ENCODE peak calls at places on chromosomes 11 and 22, in eight cellular contexts. One of them, this sample, is unnamed.

GRCh38 chr11:2521081-2521480 is 76.3 kb downstream of the KCNQ1 start:
- DNase-seq in IMR-90: no peak
- DNase-seq in SK-N-SH: no peak
- DNase-seq in keratinocyte: no peak
- DNase-seq in H9: peak; percentile 14
- DNase-seq in mammary epithelial cell: no peak
- DNase-seq in GM23338: no peak
- DNase-seq in OCI-LY7: no peak
- DNase-seq in this sample: no peak

GRCh38 chr22:23566716-23567475 is 13.2 kb downstream of the IGLL1 start:
- DNase-seq in IMR-90: no peak
- DNase-seq in SK-N-SH: no peak
- DNase-seq in keratinocyte: no peak
- DNase-seq in H9: peak; percentile 33
- DNase-seq in mammary epithelial cell: no peak
- DNase-seq in GM23338: no peak
- DNase-seq in OCI-LY7: no peak
- DNase-seq in this sample: no peak

GRCh38 chr11:1391165-1392010 is 1.7 kb downstream of the BRSK2 start:
- DNase-seq in IMR-90: no peak
- DNase-seq in SK-N-SH: peak; percentile 67
- DNase-seq in keratinocyte: no peak
- DNase-seq in H9: peak; percentile 45
- DNase-seq in mammary epithelial cell: no peak
- DNase-seq in GM23338: peak; percentile 69
- DNase-seq in OCI-LY7: no peak
- DNase-seq in this sample: no peak

GRCh38 chr22:30275625-30276024 is 9.0 kb upstream of the OSM start:
- DNase-seq in IMR-90: no peak
- DNase-seq in SK-N-SH: no peak
- DNase-seq in keratinocyte: no peak
- DNase-seq in H9: no peak
- DNase-seq in mammary epithelial cell: peak; percentile 28
- DNase-seq in GM23338: no peak
- DNase-seq in OCI-LY7: peak; percentile 37
- DNase-seq in this sample: no peak

GRCh38 chr22:46068176-46068907 is 82.0 kb upstream of the PPARA start:
- DNase-seq in IMR-90: no peak
- DNase-seq in SK-N-SH: no peak
- DNase-seq in keratinocyte: no peak
- DNase-seq in H9: no peak
- DNase-seq in mammary epithelial cell: no peak
- DNase-seq in GM23338: no peak
- DNase-seq in OCI-LY7: no peak
- DNase-seq in this sample: no peak

GRCh38 chr11:45900916-45901617 is 6.0 kb downstream of the FREY1 start:
- DNase-seq in IMR-90: no peak
- DNase-seq in SK-N-SH: peak; percentile 42
- DNase-seq in keratinocyte: no peak
- DNase-seq in H9: no peak
- DNase-seq in mammary epithelial cell: no peak
- DNase-seq in GM23338: peak; percentile 34
- DNase-seq in OCI-LY7: no peak
- DNase-seq in this sample: no peak

GRCh38 chr11:20364412-20364792 is 888 bp downstream of the HTATIP2 start:
- DNase-seq in IMR-90: no peak
- DNase-seq in SK-N-SH: no peak
- DNase-seq in keratinocyte: no peak
- DNase-seq in H9: peak; percentile 42
- DNase-seq in mammary epithelial cell: no peak
- DNase-seq in GM23338: no peak
- DNase-seq in OCI-LY7: no peak
- DNase-seq in this sample: no peak

GRCh38 chr22:34951212-34951611 is 114.7 kb upstream of the ISX start:
- DNase-seq in IMR-90: no peak
- DNase-seq in SK-N-SH: no peak
- DNase-seq in keratinocyte: no peak
- DNase-seq in H9: no peak
- DNase-seq in mammary epithelial cell: no peak
- DNase-seq in GM23338: peak; percentile 32
- DNase-seq in OCI-LY7: no peak
- DNase-seq in this sample: no peak

GRCh38 chr22:20587206-20587958 is 80.0 kb downstream of the MED15 start:
- DNase-seq in IMR-90: no peak
- DNase-seq in SK-N-SH: no peak
- DNase-seq in keratinocyte: no peak
- DNase-seq in H9: no peak
- DNase-seq in mammary epithelial cell: no peak
- DNase-seq in GM23338: no peak
- DNase-seq in OCI-LY7: no peak
- DNase-seq in this sample: no peak

GRCh38 chr22:39502789-39503464 is 837 bp downstream of the MIEF1 start:
- DNase-seq in IMR-90: peak; percentile 41
- DNase-seq in SK-N-SH: no peak
- DNase-seq in keratinocyte: no peak
- DNase-seq in H9: no peak
- DNase-seq in mammary epithelial cell: no peak
- DNase-seq in GM23338: no peak
- DNase-seq in OCI-LY7: peak; percentile 37
- DNase-seq in this sample: peak; percentile 49

GRCh38 chr11:46664612-46665011 is 35.8 kb downstream of the ARHGAP1 start:
- DNase-seq in IMR-90: no peak
- DNase-seq in SK-N-SH: no peak
- DNase-seq in keratinocyte: no peak
- DNase-seq in H9: no peak
- DNase-seq in mammary epithelial cell: no peak
- DNase-seq in GM23338: no peak
- DNase-seq in OCI-LY7: no peak
- DNase-seq in this sample: no peak

GRCh38 chr22:23397618-23398567 is 182.2 kb downstream of the IGLL1 start:
- DNase-seq in IMR-90: no peak
- DNase-seq in SK-N-SH: no peak
- DNase-seq in keratinocyte: no peak
- DNase-seq in H9: no peak
- DNase-seq in mammary epithelial cell: no peak
- DNase-seq in GM23338: no peak
- DNase-seq in OCI-LY7: no peak
- DNase-seq in this sample: no peak

GRCh38 chr11:74425100-74425499 is 26.9 kb upstream of the PGM2L1 start:
- DNase-seq in IMR-90: no peak
- DNase-seq in SK-N-SH: no peak
- DNase-seq in keratinocyte: no peak
- DNase-seq in H9: no peak
- DNase-seq in mammary epithelial cell: no peak
- DNase-seq in GM23338: no peak
- DNase-seq in OCI-LY7: no peak
- DNase-seq in this sample: no peak

GRCh38 chr11:120254788-120255518 is 15.0 kb downstream of the POU2F3 start:
- DNase-seq in IMR-90: no peak
- DNase-seq in SK-N-SH: no peak
- DNase-seq in keratinocyte: no peak
- DNase-seq in H9: peak; percentile 91
- DNase-seq in mammary epithelial cell: no peak
- DNase-seq in GM23338: peak; percentile 91
- DNase-seq in OCI-LY7: no peak
- DNase-seq in this sample: no peak

GRCh38 chr11:107583629-107584195 is 7.2 kb upstream of the ELMOD1 start:
- DNase-seq in IMR-90: peak; percentile 35
- DNase-seq in SK-N-SH: no peak
- DNase-seq in keratinocyte: no peak
- DNase-seq in H9: no peak
- DNase-seq in mammary epithelial cell: peak; percentile 61
- DNase-seq in GM23338: no peak
- DNase-seq in OCI-LY7: no peak
- DNase-seq in this sample: no peak

GRCh38 chr11:6127881-6128280 is 20.4 kb downstream of the OR56B4 start:
- DNase-seq in IMR-90: no peak
- DNase-seq in SK-N-SH: no peak
- DNase-seq in keratinocyte: no peak
- DNase-seq in H9: no peak
- DNase-seq in mammary epithelial cell: peak; percentile 40
- DNase-seq in GM23338: no peak
- DNase-seq in OCI-LY7: no peak
- DNase-seq in this sample: no peak

GRCh38 chr11:68665471-68665870 is 18.9 kb upstream of the GAL start:
- DNase-seq in IMR-90: no peak
- DNase-seq in SK-N-SH: no peak
- DNase-seq in keratinocyte: no peak
- DNase-seq in H9: no peak
- DNase-seq in mammary epithelial cell: no peak
- DNase-seq in GM23338: no peak
- DNase-seq in OCI-LY7: no peak
- DNase-seq in this sample: no peak

GRCh38 chr22:29257751-29258181 is 10.0 kb downstream of the RHBDD3 start:
- DNase-seq in IMR-90: no peak
- DNase-seq in SK-N-SH: peak; percentile 24
- DNase-seq in keratinocyte: no peak
- DNase-seq in H9: no peak
- DNase-seq in mammary epithelial cell: no peak
- DNase-seq in GM23338: no peak
- DNase-seq in OCI-LY7: no peak
- DNase-seq in this sample: no peak

GRCh38 chr11:36702330-36703054 is 104.5 kb upstream of the RAG2 start:
- DNase-seq in IMR-90: peak; percentile 69
- DNase-seq in SK-N-SH: peak; percentile 73
- DNase-seq in keratinocyte: peak; percentile 17
- DNase-seq in H9: peak; percentile 58
- DNase-seq in mammary epithelial cell: peak; percentile 61
- DNase-seq in GM23338: peak; percentile 85
- DNase-seq in OCI-LY7: peak; percentile 46
- DNase-seq in this sample: peak; percentile 78

GRCh38 chr11:32310218-32310601 is 125.1 kb downstream of the WT1 start:
- DNase-seq in IMR-90: no peak
- DNase-seq in SK-N-SH: no peak
- DNase-seq in keratinocyte: no peak
- DNase-seq in H9: no peak
- DNase-seq in mammary epithelial cell: no peak
- DNase-seq in GM23338: no peak
- DNase-seq in OCI-LY7: no peak
- DNase-seq in this sample: peak; percentile 35

GRCh38 chr22:20216863-20217499 is 51.1 kb downstream of the RTN4R start:
- DNase-seq in IMR-90: no peak
- DNase-seq in SK-N-SH: no peak
- DNase-seq in keratinocyte: no peak
- DNase-seq in H9: no peak
- DNase-seq in mammary epithelial cell: no peak
- DNase-seq in GM23338: no peak
- DNase-seq in OCI-LY7: no peak
- DNase-seq in this sample: no peak

GRCh38 chr11:85742873-85743275 is 56.9 kb upstream of the CCDC89 start:
- DNase-seq in IMR-90: no peak
- DNase-seq in SK-N-SH: no peak
- DNase-seq in keratinocyte: no peak
- DNase-seq in H9: no peak
- DNase-seq in mammary epithelial cell: peak; percentile 79
- DNase-seq in GM23338: no peak
- DNase-seq in OCI-LY7: no peak
- DNase-seq in this sample: peak; percentile 26

GRCh38 chr11:10405858-10406592 is 49.0 kb upstream of the AMPD3 start:
- DNase-seq in IMR-90: peak; percentile 92
- DNase-seq in SK-N-SH: peak; percentile 77
- DNase-seq in keratinocyte: peak; percentile 58
- DNase-seq in H9: peak; percentile 74
- DNase-seq in mammary epithelial cell: peak; percentile 68
- DNase-seq in GM23338: peak; percentile 92
- DNase-seq in OCI-LY7: peak; percentile 84
- DNase-seq in this sample: peak; percentile 91

GRCh38 chr11:109435121-109435742 is 13.2 kb downstream of the C11orf87 start:
- DNase-seq in IMR-90: peak; percentile 62
- DNase-seq in SK-N-SH: no peak
- DNase-seq in keratinocyte: no peak
- DNase-seq in H9: no peak
- DNase-seq in mammary epithelial cell: peak; percentile 62
- DNase-seq in GM23338: no peak
- DNase-seq in OCI-LY7: no peak
- DNase-seq in this sample: no peak

GRCh38 chr11:10091314-10092045 is 202.5 kb downstream of the SBF2 start:
- DNase-seq in IMR-90: peak; percentile 19
- DNase-seq in SK-N-SH: no peak
- DNase-seq in keratinocyte: no peak
- DNase-seq in H9: no peak
- DNase-seq in mammary epithelial cell: no peak
- DNase-seq in GM23338: no peak
- DNase-seq in OCI-LY7: no peak
- DNase-seq in this sample: no peak

DNA sequence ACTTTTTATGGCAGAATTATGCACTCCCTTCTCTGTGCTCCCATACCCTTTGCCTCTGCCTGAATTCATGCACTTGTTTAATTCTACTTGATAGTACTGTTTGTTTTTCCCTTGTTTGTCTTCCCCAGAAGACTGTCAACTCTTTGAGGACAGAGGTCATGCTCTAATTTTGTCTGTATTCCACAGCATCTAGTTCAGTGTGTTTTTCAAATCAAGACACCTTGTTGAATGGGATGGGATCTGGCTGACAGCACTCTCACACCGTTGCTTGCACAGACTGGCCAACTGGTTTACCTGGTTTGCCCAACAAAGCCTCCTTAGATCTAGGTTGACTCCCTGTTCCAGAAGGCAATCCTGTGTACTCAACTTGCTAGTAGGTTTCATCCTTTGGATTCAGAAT is 121.2 kb upstream of the TIMP3 start:
- DNase-seq in IMR-90: no peak
- DNase-seq in SK-N-SH: no peak
- DNase-seq in keratinocyte: no peak
- DNase-seq in H9: no peak
- DNase-seq in mammary epithelial cell: no peak
- DNase-seq in GM23338: no peak
- DNase-seq in OCI-LY7: no peak
- DNase-seq in this sample: no peak
- TF ChIP-seq CTCF in IMR-90: no peak
- TF ChIP-seq CTCF in SK-N-SH: no peak
- TF ChIP-seq CTCF in keratinocyte: no peak
- TF ChIP-seq CTCF in H9: no peak
- TF ChIP-seq CTCF in mammary epithelial cell: no peak
- TF ChIP-seq CTCF in GM23338: no peak
- TF ChIP-seq CTCF in OCI-LY7: no peak
- TF ChIP-seq CTCF in this sample: no peak

GRCh38 chr11:67503119-67504022 is 1.8 kb downstream of the PITPNM1 start:
- DNase-seq in IMR-90: no peak
- DNase-seq in SK-N-SH: peak; percentile 43
- DNase-seq in keratinocyte: no peak
- DNase-seq in H9: no peak
- DNase-seq in mammary epithelial cell: no peak
- DNase-seq in GM23338: no peak
- DNase-seq in OCI-LY7: no peak
- DNase-seq in this sample: no peak
- H2AFZ ChIP-seq in IMR-90: peak overlapping the region; percentile 80
- H2AFZ ChIP-seq in SK-N-SH: no peak overlapping the region
- H2AFZ ChIP-seq in keratinocyte: no peak overlapping the region
- H2AFZ ChIP-seq in H9: no peak overlapping the region
- H2AFZ ChIP-seq in mammary epithelial cell: no peak overlapping the region
- H2AFZ ChIP-seq in GM23338: no peak overlapping the region
- H2AFZ ChIP-seq in OCI-LY7: no peak overlapping the region
- H2AFZ ChIP-seq in this sample: no peak overlapping the region

GRCh38 chr11:117910525-117910924 is 18.7 kb downstream of the TMPRSS13 start:
- DNase-seq in IMR-90: no peak
- DNase-seq in SK-N-SH: no peak
- DNase-seq in keratinocyte: no peak
- DNase-seq in H9: no peak
- DNase-seq in mammary epithelial cell: no peak
- DNase-seq in GM23338: peak; percentile 28
- DNase-seq in OCI-LY7: no peak
- DNase-seq in this sample: no peak
- TF ChIP-seq CTCF in IMR-90: no peak
- TF ChIP-seq CTCF in SK-N-SH: no peak
- TF ChIP-seq CTCF in keratinocyte: peak; percentile 6
- TF ChIP-seq CTCF in H9: peak; percentile 46
- TF ChIP-seq CTCF in mammary epithelial cell: no peak
- TF ChIP-seq CTCF in GM23338: peak; percentile 64
- TF ChIP-seq CTCF in OCI-LY7: no peak
- TF ChIP-seq CTCF in this sample: no peak

GRCh38 chr11:65471410-65471762 is 27.5 kb upstream of the MALAT1 start:
- DNase-seq in IMR-90: peak; percentile 79
- DNase-seq in SK-N-SH: peak; percentile 70
- DNase-seq in keratinocyte: no peak
- DNase-seq in H9: peak; percentile 82
- DNase-seq in mammary epithelial cell: no peak
- DNase-seq in GM23338: peak; percentile 78
- DNase-seq in OCI-LY7: peak; percentile 74
- DNase-seq in this sample: peak; percentile 75
- H2AFZ ChIP-seq in IMR-90: peak overlapping the region; percentile 36
- H2AFZ ChIP-seq in SK-N-SH: no peak overlapping the region
- H2AFZ ChIP-seq in keratinocyte: no peak overlapping the region
- H2AFZ ChIP-seq in H9: no peak overlapping the region
- H2AFZ ChIP-seq in mammary epithelial cell: no peak overlapping the region
- H2AFZ ChIP-seq in GM23338: peak overlapping the region; percentile 28
- H2AFZ ChIP-seq in OCI-LY7: peak overlapping the region; percentile 72
- H2AFZ ChIP-seq in this sample: no peak overlapping the region